ENCODE peak calls at places on chromosome 7, in five cellular contexts. One of them, this sample, is unnamed.

GRCh38 chr7:157306836-157307533 is 29.8 kb upstream of the DNAJB6 start:
- DNase-seq in ovary: no peak
- DNase-seq in foreskin fibroblast: no peak
- DNase-seq in astrocyte of the cerebellum: no peak
- DNase-seq in neural progenitor cell: no peak
- DNase-seq in this sample: no peak

GRCh38 chr7:118005021-118005420 is 131.8 kb upstream of the CTTNBP2 start:
- DNase-seq in neural progenitor cell: peak
- DNase-seq in foreskin fibroblast: no peak
- DNase-seq in ovary: no peak
- DNase-seq in astrocyte of the cerebellum: no peak
- DNase-seq in this sample: no peak

GRCh38 chr7:30880941-30881340 is 30.7 kb upstream of the AQP1 start:
- DNase-seq in foreskin fibroblast: no peak
- DNase-seq in astrocyte of the cerebellum: no peak
- DNase-seq in neural progenitor cell: peak
- DNase-seq in ovary: no peak
- DNase-seq in this sample: no peak

GRCh38 chr7:121267612-121268011 is 61.2 kb upstream of the WNT16 start:
- DNase-seq in foreskin fibroblast: no peak
- DNase-seq in astrocyte of the cerebellum: no peak
- DNase-seq in neural progenitor cell: no peak
- DNase-seq in ovary: no peak
- DNase-seq in this sample: no peak

GRCh38 chr7:27435461-27435860 is 192.9 kb downstream of the EVX1 start:
- DNase-seq in ovary: no peak
- DNase-seq in astrocyte of the cerebellum: no peak
- DNase-seq in neural progenitor cell: no peak
- DNase-seq in foreskin fibroblast: peak
- DNase-seq in this sample: no peak

GRCh38 chr7:159158125-159158887 is 13.6 kb upstream of the VIPR2 start:
- DNase-seq in foreskin fibroblast: no peak
- DNase-seq in ovary: no peak
- DNase-seq in astrocyte of the cerebellum: no peak
- DNase-seq in neural progenitor cell: no peak
- DNase-seq in this sample: no peak

GRCh38 chr7:18320971-18321567 is 174.5 kb upstream of the HDAC9 start:
- DNase-seq in neural progenitor cell: peak
- DNase-seq in foreskin fibroblast: peak
- DNase-seq in ovary: no peak
- DNase-seq in astrocyte of the cerebellum: peak
- DNase-seq in this sample: peak

GRCh38 chr7:33447980-33448379 is 318.6 kb downstream of the BBS9 start:
- DNase-seq in foreskin fibroblast: no peak
- DNase-seq in neural progenitor cell: no peak
- DNase-seq in astrocyte of the cerebellum: no peak
- DNase-seq in ovary: no peak
- DNase-seq in this sample: no peak

GRCh38 chr7:66554326-66554725 is 74.4 kb upstream of the KCTD7 start:
- DNase-seq in ovary: no peak
- DNase-seq in astrocyte of the cerebellum: no peak
- DNase-seq in neural progenitor cell: no peak
- DNase-seq in foreskin fibroblast: peak
- DNase-seq in this sample: no peak

GRCh38 chr7:2245883-2246679 is 4.1 kb downstream of the NUDT1 start:
- DNase-seq in astrocyte of the cerebellum: no peak
- DNase-seq in neural progenitor cell: no peak
- DNase-seq in foreskin fibroblast: no peak
- DNase-seq in ovary: no peak
- DNase-seq in this sample: no peak

GRCh38 chr7:100109521-100110163 is 8.2 kb downstream of the AP4M1 start:
- DNase-seq in foreskin fibroblast: no peak
- DNase-seq in neural progenitor cell: no peak
- DNase-seq in astrocyte of the cerebellum: no peak
- DNase-seq in ovary: no peak
- DNase-seq in this sample: no peak

GRCh38 chr7:110317699-110318265 is 773.1 kb upstream of the LRRN3 start:
- DNase-seq in neural progenitor cell: peak
- DNase-seq in ovary: no peak
- DNase-seq in astrocyte of the cerebellum: peak
- DNase-seq in foreskin fibroblast: peak
- DNase-seq in this sample: peak

GRCh38 chr7:138625084-138625848 is 75.9 kb downstream of the SVOPL start:
- DNase-seq in neural progenitor cell: no peak
- DNase-seq in astrocyte of the cerebellum: no peak
- DNase-seq in ovary: no peak
- DNase-seq in foreskin fibroblast: no peak
- DNase-seq in this sample: no peak

GRCh38 chr7:121394709-121395140 is 1.4 kb downstream of the FAM3C start:
- DNase-seq in ovary: no peak
- DNase-seq in astrocyte of the cerebellum: no peak
- DNase-seq in foreskin fibroblast: no peak
- DNase-seq in neural progenitor cell: no peak
- DNase-seq in this sample: no peak

GRCh38 chr7:7699970-7700369 is 18.4 kb downstream of the RPA3 start:
- DNase-seq in ovary: no peak
- DNase-seq in neural progenitor cell: no peak
- DNase-seq in foreskin fibroblast: no peak
- DNase-seq in astrocyte of the cerebellum: no peak
- DNase-seq in this sample: no peak

GRCh38 chr7:27346531-27347260 is 104.1 kb downstream of the EVX1 start:
- DNase-seq in foreskin fibroblast: peak
- DNase-seq in neural progenitor cell: no peak
- DNase-seq in ovary: peak
- DNase-seq in astrocyte of the cerebellum: no peak
- DNase-seq in this sample: peak

GRCh38 chr7:101702362-101702850 is 73.3 kb upstream of the MYL10 start:
- DNase-seq in neural progenitor cell: no peak
- DNase-seq in ovary: no peak
- DNase-seq in astrocyte of the cerebellum: no peak
- DNase-seq in foreskin fibroblast: no peak
- DNase-seq in this sample: peak

GRCh38 chr7:140977351-140978140 is 37.2 kb downstream of the MRPS33 start:
- DNase-seq in astrocyte of the cerebellum: no peak
- DNase-seq in ovary: no peak
- DNase-seq in neural progenitor cell: no peak
- DNase-seq in foreskin fibroblast: no peak
- DNase-seq in this sample: peak

GRCh38 chr7:135743907-135744789 is 4.5 kb downstream of the FAM180A start:
- DNase-seq in foreskin fibroblast: peak
- DNase-seq in neural progenitor cell: no peak
- DNase-seq in ovary: no peak
- DNase-seq in astrocyte of the cerebellum: peak
- DNase-seq in this sample: no peak

GRCh38 chr7:151069841-151070572 is 10.6 kb downstream of the FASTK start:
- DNase-seq in foreskin fibroblast: no peak
- DNase-seq in neural progenitor cell: no peak
- DNase-seq in astrocyte of the cerebellum: no peak
- DNase-seq in ovary: no peak
- DNase-seq in this sample: no peak

GRCh38 chr7:158447206-158448171 is 140.1 kb downstream of the PTPRN2 start:
- DNase-seq in neural progenitor cell: no peak
- DNase-seq in foreskin fibroblast: no peak
- DNase-seq in astrocyte of the cerebellum: no peak
- DNase-seq in ovary: no peak
- DNase-seq in this sample: no peak

GRCh38 chr7:29565982-29566746 is 2.5 kb downstream of the PRR15 start:
- DNase-seq in foreskin fibroblast: no peak
- DNase-seq in astrocyte of the cerebellum: no peak
- DNase-seq in ovary: peak
- DNase-seq in neural progenitor cell: no peak
- DNase-seq in this sample: no peak

GRCh38 chr7:141217938-141218337 is 144.1 kb downstream of the TMEM178B start:
- DNase-seq in neural progenitor cell: no peak
- DNase-seq in astrocyte of the cerebellum: no peak
- DNase-seq in foreskin fibroblast: no peak
- DNase-seq in ovary: no peak
- DNase-seq in this sample: no peak

GRCh38 chr7:106480161-106480579 is 180.8 kb downstream of the CCDC71L start:
- DNase-seq in astrocyte of the cerebellum: no peak
- DNase-seq in ovary: no peak
- DNase-seq in neural progenitor cell: no peak
- DNase-seq in foreskin fibroblast: no peak
- DNase-seq in this sample: no peak

GRCh38 chr7:149856-150636 is 42.3 kb upstream of the FAM20C start:
- DNase-seq in astrocyte of the cerebellum: no peak
- DNase-seq in neural progenitor cell: no peak
- DNase-seq in ovary: peak
- DNase-seq in foreskin fibroblast: no peak
- DNase-seq in this sample: peak

GRCh38 chr7:40780431-40780830 is 645.6 kb downstream of the SUGCT start:
- DNase-seq in foreskin fibroblast: no peak
- DNase-seq in astrocyte of the cerebellum: no peak
- DNase-seq in neural progenitor cell: no peak
- DNase-seq in ovary: no peak
- DNase-seq in this sample: no peak

GRCh38 chr7:47498229-47499056 is 83.5 kb downstream of the TNS3 start:
- DNase-seq in ovary: no peak
- DNase-seq in astrocyte of the cerebellum: no peak
- DNase-seq in neural progenitor cell: no peak
- DNase-seq in foreskin fibroblast: no peak
- DNase-seq in this sample: peak

GRCh38 chr7:127705461-127705959 is 53.5 kb downstream of the SND1 start:
- DNase-seq in foreskin fibroblast: no peak
- DNase-seq in neural progenitor cell: no peak
- DNase-seq in ovary: no peak
- DNase-seq in astrocyte of the cerebellum: no peak
- DNase-seq in this sample: peak

GRCh38 chr7:146116452-146117219 is at the start of gene CNTNAP2:
- DNase-seq in ovary: no peak
- DNase-seq in astrocyte of the cerebellum: no peak
- DNase-seq in foreskin fibroblast: no peak
- DNase-seq in neural progenitor cell: peak
- DNase-seq in this sample: no peak

GRCh38 chr7:146112755-146113154 is 3.8 kb upstream of the CNTNAP2 start:
- DNase-seq in ovary: no peak
- DNase-seq in astrocyte of the cerebellum: no peak
- DNase-seq in foreskin fibroblast: no peak
- DNase-seq in neural progenitor cell: no peak
- DNase-seq in this sample: no peak

GRCh38 chr7:146119016-146119415 is 2.4 kb downstream of the CNTNAP2 start:
- DNase-seq in ovary: no peak
- DNase-seq in neural progenitor cell: no peak
- DNase-seq in astrocyte of the cerebellum: no peak
- DNase-seq in foreskin fibroblast: no peak
- DNase-seq in this sample: no peak

DNA sequence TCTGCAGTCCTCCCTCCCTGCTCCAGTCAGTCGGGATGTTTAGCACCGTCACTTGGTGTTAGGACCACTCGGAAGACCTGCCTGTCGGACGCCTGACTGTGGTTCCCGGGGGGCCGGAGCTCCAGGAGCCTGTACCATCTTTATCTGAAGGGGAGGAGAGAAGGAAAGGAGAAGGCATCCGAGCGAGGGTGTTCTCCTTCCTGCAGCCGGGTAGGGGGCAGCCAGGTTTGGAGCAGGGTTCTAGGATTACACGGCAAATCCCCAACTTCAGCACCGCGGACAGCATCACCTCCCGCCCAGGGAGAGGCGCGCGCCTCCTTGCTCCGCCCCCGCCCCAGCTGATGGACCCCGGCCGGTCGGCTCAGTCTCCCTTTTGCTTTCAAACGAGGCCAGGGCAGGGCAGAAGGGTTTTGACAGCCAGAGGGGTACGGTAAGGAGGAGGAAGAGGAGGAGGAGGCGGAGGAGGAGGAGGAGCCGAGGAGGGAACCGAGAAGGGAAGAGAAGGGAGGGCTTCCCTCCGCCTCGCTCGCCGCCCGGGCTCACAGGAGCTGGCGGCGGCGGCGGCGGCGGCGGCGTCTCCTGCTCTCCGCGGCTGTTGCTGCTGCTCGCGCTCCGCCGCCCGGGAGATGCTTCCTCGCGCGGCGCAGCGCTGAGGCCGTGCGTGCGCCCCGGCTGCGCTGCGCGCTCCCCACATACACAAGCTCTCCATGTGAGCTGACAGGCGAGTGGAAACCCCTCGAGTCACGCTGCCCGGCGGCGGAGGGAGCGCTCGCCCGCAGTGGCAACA is 743 bp upstream of the CNTNAP2 start:
- DNase-seq in ovary: peak
- DNase-seq in neural progenitor cell: peak
- DNase-seq in foreskin fibroblast: no peak
- DNase-seq in astrocyte of the cerebellum: peak
- DNase-seq in this sample: peak
- TF ChIP-seq CTCF in ovary: no peak
- TF ChIP-seq CTCF in neural progenitor cell: peak
- TF ChIP-seq CTCF in foreskin fibroblast: no peak
- TF ChIP-seq CTCF in astrocyte of the cerebellum: no peak
- TF ChIP-seq CTCF in this sample: no peak

GRCh38 chr7:39592586-39592985 is 26.4 kb downstream of the YAE1 start:
- DNase-seq in foreskin fibroblast: no peak
- DNase-seq in neural progenitor cell: no peak
- DNase-seq in ovary: no peak
- DNase-seq in astrocyte of the cerebellum: peak
- DNase-seq in this sample: peak
- H3K4me3 ChIP-seq in foreskin fibroblast: no peak
- H3K4me3 ChIP-seq in neural progenitor cell: no peak
- H3K4me3 ChIP-seq in ovary: no peak
- H3K4me3 ChIP-seq in astrocyte of the cerebellum: no peak
- H3K4me3 ChIP-seq in this sample: no peak

DNA sequence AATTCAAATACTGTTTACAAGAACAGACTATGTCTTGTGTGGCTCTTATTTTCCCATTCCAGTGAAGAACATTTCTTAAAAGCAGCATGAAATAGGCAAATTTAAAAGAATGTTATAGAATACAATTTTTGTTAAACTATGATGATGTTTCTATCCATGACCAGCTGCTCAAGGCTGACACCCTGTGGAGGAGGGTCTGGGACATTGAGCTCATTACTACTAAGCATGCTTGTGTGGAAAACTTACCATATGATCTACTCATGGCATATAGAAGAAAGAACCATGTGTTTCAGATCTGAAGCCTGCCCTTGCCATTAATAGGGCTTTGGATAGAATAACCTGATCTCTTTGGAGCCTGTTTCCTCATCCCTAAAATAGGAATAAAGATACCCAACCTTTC is 125.0 kb downstream of the FOXP2 start:
- DNase-seq in astrocyte of the cerebellum: peak
- DNase-seq in foreskin fibroblast: peak
- DNase-seq in ovary: peak
- DNase-seq in neural progenitor cell: peak
- DNase-seq in this sample: peak
- TF ChIP-seq CTCF in astrocyte of the cerebellum: peak
- TF ChIP-seq CTCF in foreskin fibroblast: peak
- TF ChIP-seq CTCF in ovary: no peak
- TF ChIP-seq CTCF in neural progenitor cell: peak
- TF ChIP-seq CTCF in this sample: peak

DNA sequence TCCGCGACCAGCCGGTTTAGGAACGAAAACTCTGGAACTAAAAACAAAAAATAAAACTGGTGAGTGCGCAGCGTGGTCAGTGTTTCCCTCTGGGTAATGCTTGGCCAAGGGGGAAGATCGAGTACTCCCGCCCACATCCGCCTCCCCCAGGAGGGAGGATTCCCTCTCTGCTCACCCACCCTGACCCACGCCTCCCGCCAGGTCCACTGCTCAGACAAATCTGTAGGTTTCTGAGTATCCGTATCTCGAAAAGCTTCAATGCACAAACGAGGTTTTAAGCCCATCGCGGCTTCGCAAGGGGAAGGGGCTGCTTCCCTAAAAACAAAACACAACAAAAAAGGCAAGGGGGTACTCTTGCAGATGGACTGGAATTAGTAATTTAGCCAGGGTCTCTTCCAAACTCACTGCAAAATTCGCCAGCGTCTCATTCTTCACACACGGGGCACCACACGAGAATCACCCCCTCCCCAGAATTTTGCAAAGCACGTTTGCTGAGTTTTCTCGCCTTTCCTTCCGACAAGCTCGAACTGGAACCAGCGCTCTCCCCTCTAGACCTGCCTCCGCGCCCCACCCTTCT is 75.2 kb downstream of the INSIG1 start:
- DNase-seq in ovary: no peak
- DNase-seq in astrocyte of the cerebellum: no peak
- DNase-seq in foreskin fibroblast: no peak
- DNase-seq in neural progenitor cell: no peak
- DNase-seq in this sample: no peak
- H3K4me3 ChIP-seq in ovary: no peak
- H3K4me3 ChIP-seq in astrocyte of the cerebellum: peak
- H3K4me3 ChIP-seq in foreskin fibroblast: peak
- H3K4me3 ChIP-seq in neural progenitor cell: no peak
- H3K4me3 ChIP-seq in this sample: no peak